ENCODE peak calls at places on chromosomes 16 and 17, in eight cellular contexts. One of them, this sample, is unnamed.

GRCh38 chr17:12883472-12883871 is 94.2 kb downstream of the ARHGAP44 start:
- DNase-seq in Calu3: no peak
- DNase-seq in body of pancreas: no peak
- DNase-seq in neural crest cell: no peak
- DNase-seq in cardiac fibroblast: no peak
- DNase-seq in choroid plexus epithelial cell: no peak
- DNase-seq in heart right ventricle: no peak
- DNase-seq in foreskin fibroblast: no peak
- DNase-seq in this sample: no peak

GRCh38 chr17:37259030-37259735 is 116.6 kb upstream of the C17orf78 start:
- DNase-seq in body of pancreas: no peak
- DNase-seq in heart right ventricle: no peak
- DNase-seq in foreskin fibroblast: peak
- DNase-seq in neural crest cell: no peak
- DNase-seq in Calu3: no peak
- DNase-seq in choroid plexus epithelial cell: peak
- DNase-seq in cardiac fibroblast: no peak
- DNase-seq in this sample: no peak

GRCh38 chr17:78448356-78448993 is 70.0 kb downstream of the PGS1 start:
- DNase-seq in neural crest cell: no peak
- DNase-seq in Calu3: no peak
- DNase-seq in body of pancreas: no peak
- DNase-seq in foreskin fibroblast: no peak
- DNase-seq in heart right ventricle: no peak
- DNase-seq in choroid plexus epithelial cell: no peak
- DNase-seq in cardiac fibroblast: no peak
- DNase-seq in this sample: no peak

GRCh38 chr17:28643979-28644781 is 778 bp downstream of the BLTP2 start:
- DNase-seq in Calu3: peak
- DNase-seq in choroid plexus epithelial cell: peak
- DNase-seq in heart right ventricle: peak
- DNase-seq in foreskin fibroblast: peak
- DNase-seq in cardiac fibroblast: peak
- DNase-seq in body of pancreas: peak
- DNase-seq in neural crest cell: peak
- DNase-seq in this sample: peak

GRCh38 chr16:17556276-17557052 is 85.7 kb upstream of the XYLT1 start:
- DNase-seq in heart right ventricle: no peak
- DNase-seq in choroid plexus epithelial cell: peak
- DNase-seq in Calu3: no peak
- DNase-seq in neural crest cell: peak
- DNase-seq in cardiac fibroblast: peak
- DNase-seq in body of pancreas: no peak
- DNase-seq in foreskin fibroblast: peak
- DNase-seq in this sample: peak

GRCh38 chr17:5464717-5465507 is 3.9 kb downstream of the DHX33 start:
- DNase-seq in heart right ventricle: no peak
- DNase-seq in cardiac fibroblast: no peak
- DNase-seq in body of pancreas: no peak
- DNase-seq in neural crest cell: no peak
- DNase-seq in choroid plexus epithelial cell: no peak
- DNase-seq in foreskin fibroblast: no peak
- DNase-seq in Calu3: no peak
- DNase-seq in this sample: no peak

GRCh38 chr17:42120161-42121065 is 754 bp downstream of the KAT2A start:
- DNase-seq in Calu3: no peak
- DNase-seq in neural crest cell: peak
- DNase-seq in heart right ventricle: no peak
- DNase-seq in choroid plexus epithelial cell: no peak
- DNase-seq in body of pancreas: no peak
- DNase-seq in foreskin fibroblast: peak
- DNase-seq in cardiac fibroblast: no peak
- DNase-seq in this sample: no peak

GRCh38 chr16:31569360-31569717 is 41.6 kb downstream of the AHSP start:
- DNase-seq in body of pancreas: no peak
- DNase-seq in cardiac fibroblast: no peak
- DNase-seq in neural crest cell: no peak
- DNase-seq in Calu3: no peak
- DNase-seq in heart right ventricle: no peak
- DNase-seq in foreskin fibroblast: no peak
- DNase-seq in choroid plexus epithelial cell: no peak
- DNase-seq in this sample: no peak

GRCh38 chr16:68921654-68922053 is 78.3 kb downstream of the TANGO6 start:
- DNase-seq in cardiac fibroblast: no peak
- DNase-seq in neural crest cell: no peak
- DNase-seq in heart right ventricle: no peak
- DNase-seq in choroid plexus epithelial cell: peak
- DNase-seq in foreskin fibroblast: no peak
- DNase-seq in body of pancreas: no peak
- DNase-seq in Calu3: peak
- DNase-seq in this sample: peak

GRCh38 chr17:29711588-29712385 is 89.1 kb upstream of the CORO6 start:
- DNase-seq in Calu3: no peak
- DNase-seq in foreskin fibroblast: no peak
- DNase-seq in choroid plexus epithelial cell: no peak
- DNase-seq in heart right ventricle: no peak
- DNase-seq in neural crest cell: no peak
- DNase-seq in body of pancreas: no peak
- DNase-seq in cardiac fibroblast: no peak
- DNase-seq in this sample: no peak
- TF ChIP-seq CTCF in Calu3: no peak
- TF ChIP-seq CTCF in foreskin fibroblast: no peak
- TF ChIP-seq CTCF in choroid plexus epithelial cell: no peak
- TF ChIP-seq CTCF in heart right ventricle: no peak
- TF ChIP-seq CTCF in neural crest cell: no peak
- TF ChIP-seq CTCF in body of pancreas: no peak
- TF ChIP-seq CTCF in cardiac fibroblast: no peak
- TF ChIP-seq CTCF in this sample: no peak

GRCh38 chr16:1763521-1764511 is 7.5 kb downstream of the NME3 start:
- DNase-seq in heart right ventricle: no peak
- DNase-seq in Calu3: no peak
- DNase-seq in choroid plexus epithelial cell: no peak
- DNase-seq in neural crest cell: peak
- DNase-seq in foreskin fibroblast: peak
- DNase-seq in cardiac fibroblast: peak
- DNase-seq in body of pancreas: no peak
- DNase-seq in this sample: no peak
- TF ChIP-seq CTCF in heart right ventricle: peak
- TF ChIP-seq CTCF in Calu3: peak
- TF ChIP-seq CTCF in choroid plexus epithelial cell: peak
- TF ChIP-seq CTCF in neural crest cell: peak
- TF ChIP-seq CTCF in foreskin fibroblast: peak
- TF ChIP-seq CTCF in cardiac fibroblast: peak
- TF ChIP-seq CTCF in body of pancreas: no peak
- TF ChIP-seq CTCF in this sample: peak

DNA sequence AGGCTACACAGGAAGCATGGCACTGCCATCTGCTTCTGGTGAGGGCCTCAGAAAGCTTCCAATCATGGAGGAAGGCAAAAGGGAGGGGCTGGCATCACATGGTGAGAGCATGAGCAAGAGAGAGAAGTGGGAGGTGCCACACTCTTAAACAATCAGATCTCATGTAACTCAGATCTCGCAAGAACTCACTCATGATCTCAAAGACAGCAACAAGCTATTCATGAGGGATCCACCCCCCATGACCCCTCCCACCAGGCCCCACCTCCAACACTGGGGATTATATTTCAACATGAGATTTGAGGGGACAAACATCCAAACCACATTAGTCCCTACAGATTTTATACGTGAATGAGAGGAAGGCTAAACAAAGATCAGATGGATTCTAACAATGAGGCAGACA is 8.9 kb upstream of the TMEM132E start:
- DNase-seq in choroid plexus epithelial cell: no peak
- DNase-seq in Calu3: no peak
- DNase-seq in foreskin fibroblast: no peak
- DNase-seq in neural crest cell: no peak
- DNase-seq in body of pancreas: no peak
- DNase-seq in cardiac fibroblast: no peak
- DNase-seq in heart right ventricle: no peak
- DNase-seq in this sample: no peak
- TF ChIP-seq CTCF in choroid plexus epithelial cell: no peak
- TF ChIP-seq CTCF in Calu3: no peak
- TF ChIP-seq CTCF in foreskin fibroblast: no peak
- TF ChIP-seq CTCF in neural crest cell: no peak
- TF ChIP-seq CTCF in body of pancreas: no peak
- TF ChIP-seq CTCF in cardiac fibroblast: no peak
- TF ChIP-seq CTCF in heart right ventricle: no peak
- TF ChIP-seq CTCF in this sample: no peak

GRCh38 chr17:30000001-30000754 is 58.7 kb downstream of the EFCAB5 start:
- DNase-seq in choroid plexus epithelial cell: peak
- DNase-seq in neural crest cell: no peak
- DNase-seq in cardiac fibroblast: peak
- DNase-seq in Calu3: no peak
- DNase-seq in foreskin fibroblast: peak
- DNase-seq in heart right ventricle: no peak
- DNase-seq in body of pancreas: no peak
- DNase-seq in this sample: peak
- TF ChIP-seq CTCF in choroid plexus epithelial cell: no peak
- TF ChIP-seq CTCF in neural crest cell: no peak
- TF ChIP-seq CTCF in cardiac fibroblast: no peak
- TF ChIP-seq CTCF in Calu3: no peak
- TF ChIP-seq CTCF in foreskin fibroblast: no peak
- TF ChIP-seq CTCF in heart right ventricle: peak
- TF ChIP-seq CTCF in body of pancreas: no peak
- TF ChIP-seq CTCF in this sample: no peak

GRCh38 chr17:76079577-76080206 is 710 bp downstream of the ZACN start:
- DNase-seq in cardiac fibroblast: no peak
- DNase-seq in choroid plexus epithelial cell: peak
- DNase-seq in heart right ventricle: no peak
- DNase-seq in neural crest cell: no peak
- DNase-seq in foreskin fibroblast: peak
- DNase-seq in body of pancreas: no peak
- DNase-seq in Calu3: peak
- DNase-seq in this sample: no peak
- TF ChIP-seq CTCF in cardiac fibroblast: peak
- TF ChIP-seq CTCF in choroid plexus epithelial cell: peak
- TF ChIP-seq CTCF in heart right ventricle: no peak
- TF ChIP-seq CTCF in neural crest cell: peak
- TF ChIP-seq CTCF in foreskin fibroblast: no peak
- TF ChIP-seq CTCF in body of pancreas: no peak
- TF ChIP-seq CTCF in Calu3: no peak
- TF ChIP-seq CTCF in this sample: no peak

DNA sequence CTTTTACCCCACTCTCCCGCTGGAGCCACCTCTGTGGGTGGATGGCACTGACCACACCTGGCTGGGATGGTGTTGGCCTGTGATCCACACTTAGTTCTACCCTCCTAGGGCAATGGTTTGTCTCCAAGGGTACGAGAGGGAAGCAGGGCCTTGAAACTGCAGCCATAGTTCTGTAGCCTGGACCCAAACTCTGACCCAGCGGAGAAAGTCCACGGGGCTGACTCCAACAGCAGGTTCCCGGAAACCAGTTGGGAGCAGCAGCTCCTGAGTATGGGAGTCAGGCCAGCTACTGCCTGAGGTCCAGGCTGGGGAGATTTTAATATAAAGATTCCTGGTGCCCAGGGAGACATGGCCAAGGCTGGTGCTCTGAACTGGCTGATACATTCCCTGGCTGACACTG is 23.6 kb upstream of the MTSS2 start:
- DNase-seq in cardiac fibroblast: no peak
- DNase-seq in heart right ventricle: no peak
- DNase-seq in neural crest cell: no peak
- DNase-seq in foreskin fibroblast: no peak
- DNase-seq in choroid plexus epithelial cell: no peak
- DNase-seq in Calu3: no peak
- DNase-seq in body of pancreas: no peak
- DNase-seq in this sample: no peak
- TF ChIP-seq CTCF in cardiac fibroblast: no peak
- TF ChIP-seq CTCF in heart right ventricle: no peak
- TF ChIP-seq CTCF in neural crest cell: no peak
- TF ChIP-seq CTCF in foreskin fibroblast: no peak
- TF ChIP-seq CTCF in choroid plexus epithelial cell: no peak
- TF ChIP-seq CTCF in Calu3: no peak
- TF ChIP-seq CTCF in body of pancreas: no peak
- TF ChIP-seq CTCF in this sample: no peak

This sample was measured in MCF 10A.